ENCODE peak calls at places on chromosomes 13 and 19, in four cellular contexts. One of them, this sample, is unnamed.

GRCh38 chr13:98994896-98995295 is 17.0 kb upstream of the DOCK9 start:
- DNase-seq in K562: no peak
- DNase-seq in GM12878: no peak
- DNase-seq in HepG2: no peak
- DNase-seq in this sample: no peak

GRCh38 chr19:42440357-42441046 is 2.2 kb downstream of the CXCL17 start:
- DNase-seq in K562: peak
- DNase-seq in GM12878: no peak
- DNase-seq in HepG2: peak
- DNase-seq in this sample: peak

GRCh38 chr13:80070024-80070703 is 270.8 kb downstream of the SPRY2 start:
- DNase-seq in HepG2: no peak
- DNase-seq in K562: no peak
- DNase-seq in GM12878: no peak
- DNase-seq in this sample: peak

GRCh38 chr19:2375341-2376121 is 15.5 kb downstream of the TMPRSS9 start:
- DNase-seq in HepG2: no peak
- DNase-seq in GM12878: no peak
- DNase-seq in K562: no peak
- DNase-seq in this sample: no peak

GRCh38 chr13:71587778-71588177 is 279.2 kb downstream of the DACH1 start:
- DNase-seq in K562: no peak
- DNase-seq in HepG2: no peak
- DNase-seq in GM12878: no peak
- DNase-seq in this sample: no peak

GRCh38 chr13:51638497-51638871 is 54.2 kb downstream of the WDFY2 start:
- DNase-seq in HepG2: no peak
- DNase-seq in GM12878: no peak
- DNase-seq in K562: no peak
- DNase-seq in this sample: no peak

GRCh38 chr13:98984118-98984517 is 6.3 kb upstream of the DOCK9 start:
- DNase-seq in GM12878: no peak
- DNase-seq in HepG2: peak
- DNase-seq in K562: no peak
- DNase-seq in this sample: no peak

GRCh38 chr19:18496167-18496979 is 25.5 kb downstream of the ELL start:
- DNase-seq in HepG2: peak
- DNase-seq in K562: peak
- DNase-seq in GM12878: no peak
- DNase-seq in this sample: no peak

GRCh38 chr19:7337380-7338194 is 11.2 kb upstream of the ARHGEF18 start:
- DNase-seq in HepG2: no peak
- DNase-seq in GM12878: peak
- DNase-seq in K562: no peak
- DNase-seq in this sample: no peak

GRCh38 chr19:51632126-51632525 is 1.9 kb upstream of the SIGLEC5 start:
- DNase-seq in HepG2: no peak
- DNase-seq in GM12878: no peak
- DNase-seq in K562: no peak
- DNase-seq in this sample: no peak

GRCh38 chr19:51640371-51640770 is 6.3 kb downstream of the SIGLEC14 start:
- DNase-seq in GM12878: no peak
- DNase-seq in HepG2: no peak
- DNase-seq in K562: no peak
- DNase-seq in this sample: no peak

GRCh38 chr19:51641648-51642047 is 5.0 kb downstream of the SIGLEC14 start:
- DNase-seq in K562: no peak
- DNase-seq in HepG2: no peak
- DNase-seq in GM12878: no peak
- DNase-seq in this sample: no peak

GRCh38 chr19:51639916-51640315 is 6.7 kb downstream of the SIGLEC14 start:
- DNase-seq in HepG2: no peak
- DNase-seq in K562: no peak
- DNase-seq in GM12878: no peak
- DNase-seq in this sample: no peak

GRCh38 chr19:51637362-51637978 is 7.3 kb upstream of the SIGLEC5 start:
- DNase-seq in HepG2: peak
- DNase-seq in GM12878: no peak
- DNase-seq in K562: peak
- DNase-seq in this sample: no peak
- TF ChIP-seq USF2 in HepG2: no peak
- TF ChIP-seq USF2 in GM12878: no peak
- TF ChIP-seq USF2 in K562: no peak
- TF ChIP-seq USF2 in this sample: no peak

DNA sequence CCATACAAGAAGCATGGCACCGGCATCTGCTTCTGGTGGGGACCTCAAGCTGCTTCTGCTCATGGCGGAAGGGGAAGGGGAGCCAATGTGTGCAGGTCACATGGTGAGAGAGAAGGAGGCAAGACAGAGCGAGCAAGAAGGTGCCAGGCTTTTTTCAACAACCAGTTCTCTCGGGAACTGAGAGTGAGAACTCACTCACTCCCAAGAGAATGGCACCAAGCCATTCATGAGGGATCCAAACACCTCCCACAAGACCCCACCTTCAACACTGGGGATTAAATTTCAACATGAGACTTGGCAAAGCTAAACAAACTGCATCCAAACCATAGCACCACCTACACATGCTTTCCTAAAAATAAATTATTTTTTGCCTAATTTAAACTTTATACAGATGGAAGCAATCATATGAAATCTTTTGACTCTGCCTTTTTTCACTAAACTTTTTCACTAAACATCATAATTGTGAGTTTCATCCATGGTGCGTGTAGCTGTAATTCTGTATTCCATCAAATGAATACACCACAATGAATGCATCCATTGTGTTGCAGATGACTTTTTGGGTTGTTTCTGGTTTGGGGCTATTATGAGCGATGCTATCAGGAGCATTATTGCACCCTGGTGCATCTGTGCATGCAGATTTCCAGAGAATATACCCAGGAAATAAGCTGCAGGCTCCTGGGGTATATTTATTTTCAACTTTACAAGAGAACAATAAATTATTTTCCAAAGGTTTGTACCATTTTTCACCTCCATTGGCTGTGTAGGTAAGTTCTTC is 14.6 kb upstream of the IPO5 start:
- DNase-seq in K562: no peak
- DNase-seq in GM12878: no peak
- DNase-seq in HepG2: no peak
- DNase-seq in this sample: no peak
- TF ChIP-seq BRCA1 in K562: no peak
- TF ChIP-seq BRCA1 in GM12878: no peak
- TF ChIP-seq BRCA1 in HepG2: no peak
- TF ChIP-seq BRCA1 in this sample: no peak

DNA sequence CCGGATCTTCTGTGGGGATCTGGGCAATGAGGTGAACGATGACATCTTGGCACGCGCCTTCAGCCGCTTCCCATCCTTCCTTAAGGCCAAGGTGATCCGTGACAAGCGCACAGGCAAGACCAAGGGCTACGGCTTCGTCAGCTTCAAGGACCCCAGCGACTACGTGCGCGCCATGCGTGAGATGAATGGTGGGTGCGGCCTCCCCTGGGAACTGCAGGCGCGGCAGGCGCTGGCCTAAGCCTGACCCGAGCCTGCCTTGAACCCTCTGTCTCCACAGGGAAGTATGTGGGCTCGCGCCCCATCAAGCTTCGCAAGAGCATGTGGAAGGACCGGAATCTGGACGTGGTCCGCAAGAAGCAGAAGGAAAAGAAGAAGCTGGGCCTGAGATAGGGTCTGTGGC is 4.4 kb upstream of the ETV2 start:
- DNase-seq in HepG2: no peak
- DNase-seq in GM12878: no peak
- DNase-seq in K562: no peak
- DNase-seq in this sample: no peak
- TF ChIP-seq POLR2AphosphoS5 in HepG2: no peak
- TF ChIP-seq POLR2AphosphoS5 in GM12878: no peak
- TF ChIP-seq POLR2AphosphoS5 in K562: no peak
- TF ChIP-seq POLR2AphosphoS5 in this sample: no peak

GRCh38 chr13:47287291-47287751 is 390.5 kb upstream of the HTR2A start:
- DNase-seq in HepG2: no peak
- DNase-seq in GM12878: no peak
- DNase-seq in K562: no peak
- DNase-seq in this sample: no peak
- TF ChIP-seq USF2 in HepG2: no peak
- TF ChIP-seq USF2 in GM12878: no peak
- TF ChIP-seq USF2 in K562: no peak
- TF ChIP-seq USF2 in this sample: no peak

This sample was measured in H1.